ENCODE peak calls at places on chromosomes 4 and X, in eight cellular contexts. F is heart right ventricle, C is PC-9, T is colonic mucosa, O is uterus, P is caudate nucleus, D is hepatocyte, B is Karpas-422. U is an unnamed sample.

GRCh38 chrX:103685396-103685795 is 1.1 kb downstream of the MORF4L2 start:
- DNase-seq in F (no peak), B (no peak), T (no peak), C (no peak), O (no peak), P (no peak), D (peak), U (no peak)

GRCh38 chr4:86220137-86220536 is 139.7 kb downstream of the MAPK10 start:
- DNase-seq in D (no peak), T (no peak), F (no peak), C (no peak), B (no peak), O (no peak), P (no peak), U (no peak)

GRCh38 chrX:40148439-40149285 is 50.9 kb upstream of the BCOR start:
- DNase-seq in T (peak), O (no peak), C (no peak), D (peak), F (no peak), B (no peak), P (no peak), U (no peak)

GRCh38 chr4:104589264-104589868 is 94.7 kb upstream of the CXXC4 start:
- DNase-seq in O (no peak), C (no peak), F (no peak), B (no peak), P (no peak), D (no peak), T (no peak), U (no peak)

GRCh38 chrX:120090208-120090607 is 12.7 kb upstream of the RHOXF2B start:
- DNase-seq in T (no peak), P (no peak), B (no peak), D (no peak), F (no peak), O (no peak), C (no peak), U (no peak)

GRCh38 chr4:22462693-22463092 is 53.2 kb downstream of the ADGRA3 start:
- DNase-seq in O (no peak), F (no peak), T (no peak), D (no peak), P (no peak), B (no peak), C (no peak), U (no peak)

GRCh38 chr4:76197971-76198410 is 15.6 kb downstream of the SCARB2 start:
- DNase-seq in O (peak), C (no peak), D (peak), F (peak), T (no peak), P (peak), B (no peak), U (peak)

GRCh38 chr4:107423677-107424405 is 296.2 kb downstream of the PAPSS1 start:
- DNase-seq in F (no peak), D (no peak), O (no peak), T (no peak), C (no peak), P (no peak), B (no peak), U (no peak)

GRCh38 chr4:99855677-99856076 is 38.5 kb downstream of the LAMTOR3 start:
- DNase-seq in O (no peak), P (no peak), D (no peak), B (peak), C (no peak), F (no peak), T (no peak), U (no peak)

GRCh38 chr4:78155616-78156105 is 98.5 kb downstream of the FRAS1 start:
- DNase-seq in D (no peak), C (no peak), O (no peak), B (no peak), F (no peak), P (no peak), T (no peak), U (no peak)

GRCh38 chr4:162849922-162850321 is 316.8 kb downstream of the NAF1 start:
- DNase-seq in P (no peak), T (no peak), D (no peak), C (no peak), B (no peak), F (no peak), O (no peak), U (no peak)

GRCh38 chr4:101400096-101400495 is 52.8 kb upstream of the PPP3CA start:
- DNase-seq in T (no peak), P (no peak), O (no peak), F (no peak), C (no peak), D (no peak), B (no peak), U (no peak)

GRCh38 chrX:10296581-10296980 is 139.8 kb downstream of the CLCN4 start:
- DNase-seq in F (no peak), O (no peak), P (no peak), T (no peak), D (no peak), B (no peak), C (no peak), U (no peak)

GRCh38 chrX:45847966-45848365 is 647.3 kb upstream of the DIPK2B start:
- DNase-seq in O (no peak), C (no peak), F (no peak), B (no peak), T (no peak), P (no peak), D (no peak), U (no peak)

GRCh38 chrX:153551135-153551534 is 33.7 kb downstream of the ATP2B3 start:
- DNase-seq in C (no peak), T (no peak), B (no peak), P (no peak), F (no peak), D (no peak), O (no peak), U (no peak)

GRCh38 chr4:86233681-86234080 is 126.2 kb downstream of the MAPK10 start:
- DNase-seq in F (no peak), C (peak), T (no peak), D (no peak), B (no peak), O (no peak), P (no peak), U (no peak)

GRCh38 chrX:41352329-41352801 is 18.4 kb downstream of the DDX3X start:
- DNase-seq in B (no peak), F (no peak), T (no peak), D (no peak), O (no peak), C (peak), P (no peak), U (no peak)

GRCh38 chr4:55398966-55399365 is 3.2 kb downstream of the TMEM165 start:
- DNase-seq in T (no peak), D (no peak), O (no peak), C (no peak), F (no peak), P (no peak), B (no peak), U (no peak)
- H3K27ac ChIP-seq in T (no peak), D (peak), O (peak), C (no peak), F (peak), P (no peak), B (no peak), U (peak)

GRCh38 chrX:31421441-31421840 is 349.6 kb upstream of the FTHL17 start:
- DNase-seq in B (no peak), F (no peak), D (no peak), O (no peak), C (no peak), T (no peak), P (no peak), U (no peak)
- H3K27ac ChIP-seq in B (no peak), F (no peak), D (peak), O (no peak), C (no peak), T (no peak), P (no peak), U (no peak)

GRCh38 chrX:118345401-118346257 is at the start of gene WDR44:
- DNase-seq in F (peak), D (peak), T (peak), P (peak), B (peak), C (peak), O (peak), U (peak)

GRCh38 chrX:118348186-118348810 is 2.4 kb downstream of the WDR44 start:
- DNase-seq in T (no peak), D (no peak), O (no peak), C (no peak), B (no peak), F (no peak), P (no peak), U (no peak)

GRCh38 chrX:118349188-118349587 is 3.3 kb downstream of the WDR44 start:
- DNase-seq in P (no peak), C (no peak), O (no peak), D (no peak), F (no peak), B (no peak), T (no peak), U (no peak)

GRCh38 chrX:118346258-118347094 is 570 bp downstream of the WDR44 start:
- DNase-seq in T (peak), F (peak), P (peak), B (peak), C (peak), D (peak), O (peak), U (peak)

DNA sequence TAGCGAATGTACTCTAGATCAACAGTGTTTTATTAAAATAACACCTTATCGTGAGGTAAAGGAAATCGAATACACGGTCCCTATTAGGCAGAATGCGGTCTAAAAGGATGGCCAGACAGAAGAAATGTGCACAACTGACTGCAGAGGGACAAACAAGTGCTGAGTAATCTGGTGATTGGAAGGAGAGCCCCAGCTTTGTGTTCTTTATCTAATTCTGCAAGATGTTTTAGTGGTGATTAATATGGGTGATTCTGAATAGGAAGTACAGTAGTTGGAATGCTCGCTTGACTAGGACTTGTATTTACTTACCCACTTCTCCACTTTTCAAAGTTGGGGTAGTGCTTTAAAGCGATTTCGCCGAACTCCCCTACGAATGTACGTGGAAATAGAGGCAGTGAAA is 1.2 kb downstream of the WDR44 start:
- DNase-seq in B (peak), F (no peak), D (peak), P (no peak), C (peak), O (no peak), T (no peak), U (no peak)
- H3K27ac ChIP-seq in B (no peak), F (peak), D (peak), P (peak), C (peak), O (peak), T (peak), U (peak)

GRCh38 chr4:40377462-40378385 is 42.6 kb downstream of the CHRNA9 start:
- DNase-seq in T (peak), D (peak), F (no peak), O (no peak), B (peak), P (no peak), C (peak), U (no peak)

GRCh38 chr4:40379248-40379647 is 44.1 kb downstream of the CHRNA9 start:
- DNase-seq in B (no peak), P (no peak), O (no peak), C (no peak), T (no peak), F (no peak), D (no peak), U (no peak)

GRCh38 chr4:40380647-40381046 is 45.5 kb downstream of the CHRNA9 start:
- DNase-seq in B (no peak), T (no peak), P (no peak), F (no peak), C (no peak), O (no peak), D (no peak), U (no peak)

GRCh38 chr4:40375620-40376019 is 40.5 kb downstream of the CHRNA9 start:
- DNase-seq in C (no peak), T (no peak), P (no peak), D (no peak), F (no peak), B (no peak), O (no peak), U (no peak)

GRCh38 chr4:40378619-40379018 is 43.5 kb downstream of the CHRNA9 start:
- DNase-seq in O (no peak), B (no peak), P (no peak), D (no peak), F (no peak), C (no peak), T (no peak), U (no peak)
- H3K27ac ChIP-seq in O (no peak), B (no peak), P (no peak), D (no peak), F (no peak), C (peak), T (peak), U (no peak)

GRCh38 chrX:38999967-39000745 is 198.9 kb downstream of the MID1IP1 start:
- DNase-seq in T (no peak), F (no peak), O (no peak), B (no peak), C (no peak), P (no peak), D (no peak), U (no peak)
- H3K27ac ChIP-seq in T (no peak), F (peak), O (no peak), B (no peak), C (no peak), P (no peak), D (no peak), U (no peak)

DNA sequence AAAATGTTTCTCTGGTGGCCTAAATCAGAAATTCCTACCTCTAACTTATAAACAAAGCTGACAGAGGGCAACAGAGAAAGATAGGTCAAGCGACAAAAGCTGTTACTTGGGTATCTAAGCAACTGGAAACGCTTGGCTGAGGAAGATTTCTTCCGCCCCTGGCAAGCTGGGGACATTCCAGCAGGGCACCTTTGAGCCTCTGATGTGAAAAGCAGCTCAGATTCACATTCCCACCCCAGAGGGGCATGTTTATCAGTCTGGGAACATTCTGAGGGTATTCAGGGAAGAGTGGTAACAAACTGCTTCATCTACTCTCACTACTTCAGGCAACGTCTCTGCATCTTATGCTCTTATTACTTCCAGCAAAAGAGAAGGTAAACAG is 3.5 kb upstream of the CDS1 start:
- DNase-seq in O (no peak), D (no peak), T (no peak), B (no peak), P (no peak), F (no peak), C (no peak), U (no peak)
- H3K27ac ChIP-seq in O (no peak), D (no peak), T (no peak), B (no peak), P (peak), F (no peak), C (no peak), U (no peak)

GRCh38 chr4:8227771-8228318 is 28.8 kb downstream of the SH3TC1 start:
- DNase-seq in P (no peak), T (no peak), O (no peak), C (no peak), B (no peak), D (no peak), F (no peak), U (no peak)

GRCh38 chr4:8229341-8229975 is 30.4 kb downstream of the SH3TC1 start:
- DNase-seq in B (no peak), C (no peak), D (no peak), O (no peak), F (no peak), P (no peak), T (no peak), U (no peak)

GRCh38 chr4:8230033-8230432 is 30.9 kb downstream of the SH3TC1 start:
- DNase-seq in O (no peak), T (no peak), C (no peak), B (no peak), D (no peak), P (no peak), F (no peak), U (no peak)

GRCh38 chr4:8227201-8227770 is 28.2 kb downstream of the SH3TC1 start:
- DNase-seq in F (peak), C (no peak), O (no peak), P (no peak), D (no peak), T (no peak), B (no peak), U (peak)

DNA sequence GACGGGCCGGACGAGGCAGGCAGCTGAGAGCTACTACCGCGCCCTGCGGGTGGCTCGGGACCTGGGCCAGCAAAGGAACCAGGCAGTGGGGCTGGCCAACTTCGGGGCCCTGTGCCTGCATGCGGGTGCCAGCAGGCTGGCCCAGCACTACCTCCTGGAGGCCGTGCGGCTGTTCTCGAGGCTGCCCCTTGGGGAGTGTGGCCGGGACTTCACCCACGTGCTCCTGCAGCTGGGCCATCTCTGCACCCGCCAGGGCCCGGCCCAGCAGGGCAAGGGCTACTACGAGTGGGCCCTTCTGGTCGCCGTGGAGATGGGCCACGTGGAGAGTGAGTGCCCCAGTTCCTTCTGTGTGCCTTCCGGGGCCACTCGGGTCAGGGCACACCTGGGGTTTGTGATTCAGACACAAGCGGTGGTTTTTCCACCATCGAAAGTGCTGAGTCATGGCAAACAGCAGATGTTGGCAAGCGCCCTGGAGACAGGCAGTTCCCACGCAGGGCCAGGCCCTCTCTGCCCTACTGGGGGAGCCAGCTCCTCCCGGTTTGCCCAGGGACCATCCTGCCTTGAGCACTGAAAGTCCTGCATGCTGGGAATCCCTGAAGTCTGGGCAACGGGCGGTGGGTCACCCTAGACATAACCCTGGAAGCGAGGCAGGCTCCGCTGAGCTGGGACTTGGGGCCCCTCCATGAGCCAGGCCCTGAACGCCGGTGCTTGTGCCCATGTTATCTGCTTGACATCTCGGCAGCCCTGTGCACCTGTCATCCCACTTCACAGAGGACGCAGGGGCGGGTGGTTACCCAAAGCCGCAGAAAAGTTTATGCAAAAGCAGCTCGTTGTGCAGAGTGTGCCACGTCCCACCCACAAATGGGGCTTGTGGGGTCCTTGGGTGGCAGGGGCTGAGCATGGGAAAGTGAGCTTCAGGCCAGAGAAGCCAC is 29.5 kb downstream of the SH3TC1 start:
- DNase-seq in T (peak), O (peak), D (peak), F (peak), B (no peak), C (peak), P (peak), U (peak)
- H3K27ac ChIP-seq in T (peak), O (no peak), D (no peak), F (no peak), B (no peak), C (peak), P (peak), U (no peak)

DNA sequence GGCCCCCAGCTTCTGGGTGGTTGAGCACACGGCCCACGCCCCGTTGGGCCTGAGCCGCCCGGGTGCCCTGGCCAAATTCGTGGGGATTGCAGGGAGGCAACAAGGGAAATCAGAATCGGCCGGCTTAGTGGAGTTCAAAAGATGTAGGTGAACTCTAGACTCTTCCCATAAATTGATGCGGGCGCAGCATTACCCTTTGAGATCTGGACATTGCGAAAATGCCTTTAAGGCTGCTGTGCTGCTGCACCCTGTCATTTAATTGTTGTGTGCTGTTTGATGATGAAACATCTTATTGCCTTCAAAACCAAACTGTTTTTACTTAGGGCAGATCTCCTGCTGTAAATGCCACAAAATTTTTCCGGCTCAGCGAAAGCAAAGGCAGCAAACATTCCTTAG is 409 bp upstream of the MPP1 start:
- DNase-seq in B (no peak), F (no peak), D (no peak), O (no peak), C (no peak), P (no peak), T (no peak), U (no peak)
- H3K27ac ChIP-seq in B (no peak), F (peak), D (peak), O (peak), C (no peak), P (peak), T (peak), U (peak)

U was measured in substantia nigra.